ENCODE peak calls at places on chromosomes 3 and 15, in six cellular contexts. T is HepG2, X is H1, C is K562, R is HCT116, V is GM12878. K is an unnamed sample.

GRCh38 chr15:29857196-29857595 is 34.9 kb upstream of the TJP1 start:
- DNase-seq in V (no peak), X (no peak), C (no peak), T (no peak), R (no peak), K (no peak)

GRCh38 chr15:29819979-29820801 is 2.1 kb downstream of the TJP1 start:
- DNase-seq in R (no peak), X (no peak), C (no peak), T (no peak), V (no peak), K (no peak)

GRCh38 chr15:50135123-50135541 is 16.1 kb upstream of the ATP8B4 start:
- DNase-seq in T (no peak), R (no peak), V (no peak), X (no peak), C (no peak), K (no peak)

GRCh38 chr3:174219738-174220137 is 639.4 kb upstream of the NAALADL2 start:
- DNase-seq in C (no peak), X (no peak), V (no peak), R (no peak), T (no peak), K (no peak)

GRCh38 chr3:125079675-125080045 is 23.9 kb upstream of the HEG1 start:
- DNase-seq in C (no peak), R (peak), V (no peak), X (no peak), T (peak), K (no peak)

GRCh38 chr3:171049831-171050444 is 23.4 kb upstream of the SLC2A2 start:
- DNase-seq in C (peak), T (peak), V (peak), R (peak), X (peak), K (peak)

GRCh38 chr3:98508582-98508981 is 11.1 kb downstream of the OR5K2 start:
- DNase-seq in X (no peak), V (no peak), T (no peak), R (no peak), C (no peak), K (no peak)

GRCh38 chr3:18335202-18335601 is 89.9 kb downstream of the SATB1 start:
- DNase-seq in R (no peak), X (no peak), T (no peak), C (no peak), V (no peak), K (no peak)

GRCh38 chr15:63597033-63597790 is at the start of gene FBXL22:
- DNase-seq in C (no peak), R (no peak), T (no peak), V (no peak), X (no peak), K (no peak)

GRCh38 chr3:8558645-8559044 is 57.0 kb downstream of the LMCD1 start:
- DNase-seq in T (no peak), C (no peak), V (no peak), R (no peak), X (no peak), K (no peak)

GRCh38 chr3:105960381-105960780 is 91.6 kb upstream of the CBLB start:
- DNase-seq in T (no peak), C (no peak), V (no peak), R (no peak), X (no peak), K (no peak)
- TF ChIP-seq ZNF274 in T (no peak), C (no peak), V (no peak), R (no peak), X (no peak), K (no peak)

GRCh38 chr3:13073976-13074375 is 747 bp upstream of the IQSEC1 start:
- DNase-seq in X (no peak), V (no peak), C (no peak), T (no peak), R (no peak), K (no peak)

GRCh38 chr3:13073042-13073906 is at the start of gene IQSEC1:
- DNase-seq in R (no peak), C (peak), T (no peak), X (peak), V (no peak), K (peak)

GRCh38 chr3:13071695-13072094 is 1.5 kb downstream of the IQSEC1 start:
- DNase-seq in T (no peak), X (no peak), C (no peak), R (no peak), V (no peak), K (no peak)

GRCh38 chr3:13070622-13071021 is 2.6 kb downstream of the IQSEC1 start:
- DNase-seq in R (no peak), C (no peak), T (no peak), X (no peak), V (no peak), K (no peak)

GRCh38 chr3:13072239-13073041 is 789 bp downstream of the IQSEC1 start:
- DNase-seq in V (peak), T (no peak), R (no peak), C (no peak), X (peak), K (no peak)
- H3K4me3 ChIP-seq in V (peak), T (no peak), R (no peak), C (no peak), X (no peak), K (peak)

GRCh38 chr15:40105517-40106202 is 3.0 kb downstream of the BMF start:
- DNase-seq in C (no peak), X (no peak), T (no peak), R (no peak), V (no peak), K (no peak)

GRCh38 chr15:40104296-40104864 is 4.3 kb downstream of the BMF start:
- DNase-seq in V (no peak), C (no peak), R (no peak), X (no peak), T (no peak), K (no peak)

GRCh38 chr15:40108061-40108854 is 421 bp downstream of the BMF start:
- DNase-seq in R (no peak), X (no peak), C (no peak), T (no peak), V (no peak), K (no peak)

GRCh38 chr15:40104865-40105516 is 3.7 kb downstream of the BMF start:
- DNase-seq in V (no peak), X (peak), T (peak), C (peak), R (peak), K (peak)

DNA sequence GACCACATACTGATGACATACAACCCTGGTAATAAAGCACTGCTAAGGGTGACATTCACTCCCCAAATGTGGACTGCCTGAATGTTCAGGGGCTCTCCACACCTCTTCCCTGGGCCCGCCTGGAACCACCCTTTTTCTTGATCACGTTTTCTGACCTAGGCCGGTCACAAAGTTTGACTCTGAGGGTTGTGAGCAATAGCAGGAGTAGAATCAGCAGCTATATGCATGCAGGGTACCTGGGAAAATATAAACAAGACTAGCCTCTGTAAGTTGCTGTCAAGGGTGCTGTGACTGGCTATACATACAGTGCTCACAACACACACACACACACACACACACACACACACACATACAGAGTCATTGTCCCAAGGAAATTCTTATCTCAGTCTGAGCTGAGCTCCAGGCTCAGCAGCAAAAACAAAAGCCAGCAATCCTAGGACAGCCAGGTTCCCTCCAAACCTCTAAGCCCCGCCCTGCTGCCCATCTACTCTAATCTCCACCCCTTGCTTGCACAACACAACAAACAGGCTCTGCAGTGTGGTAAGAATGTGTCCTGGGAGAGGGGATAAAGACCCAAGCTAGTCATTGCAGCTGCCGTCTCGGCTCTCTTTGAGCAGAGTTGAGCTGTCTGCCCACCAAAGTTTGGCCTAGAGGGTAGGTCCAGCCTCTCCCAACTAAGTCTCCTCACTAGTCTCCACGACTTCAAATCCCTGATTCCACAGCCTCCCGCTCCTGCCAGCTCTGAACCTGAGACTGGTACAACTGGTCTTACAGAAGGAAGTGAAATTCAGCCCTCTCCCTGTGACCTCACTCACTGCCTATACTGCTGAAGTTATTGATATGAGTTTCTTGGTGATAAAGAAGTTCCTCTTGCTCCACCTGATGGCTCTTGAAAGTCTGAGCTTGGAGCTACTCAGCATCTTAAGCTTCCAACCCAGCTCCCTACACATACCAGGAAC is 2.2 kb downstream of the BMF start:
- DNase-seq in R (no peak), T (peak), V (peak), X (peak), C (peak), K (peak)
- TF ChIP-seq ZNF274 in R (no peak), T (no peak), V (no peak), X (no peak), C (no peak), K (no peak)

DNA sequence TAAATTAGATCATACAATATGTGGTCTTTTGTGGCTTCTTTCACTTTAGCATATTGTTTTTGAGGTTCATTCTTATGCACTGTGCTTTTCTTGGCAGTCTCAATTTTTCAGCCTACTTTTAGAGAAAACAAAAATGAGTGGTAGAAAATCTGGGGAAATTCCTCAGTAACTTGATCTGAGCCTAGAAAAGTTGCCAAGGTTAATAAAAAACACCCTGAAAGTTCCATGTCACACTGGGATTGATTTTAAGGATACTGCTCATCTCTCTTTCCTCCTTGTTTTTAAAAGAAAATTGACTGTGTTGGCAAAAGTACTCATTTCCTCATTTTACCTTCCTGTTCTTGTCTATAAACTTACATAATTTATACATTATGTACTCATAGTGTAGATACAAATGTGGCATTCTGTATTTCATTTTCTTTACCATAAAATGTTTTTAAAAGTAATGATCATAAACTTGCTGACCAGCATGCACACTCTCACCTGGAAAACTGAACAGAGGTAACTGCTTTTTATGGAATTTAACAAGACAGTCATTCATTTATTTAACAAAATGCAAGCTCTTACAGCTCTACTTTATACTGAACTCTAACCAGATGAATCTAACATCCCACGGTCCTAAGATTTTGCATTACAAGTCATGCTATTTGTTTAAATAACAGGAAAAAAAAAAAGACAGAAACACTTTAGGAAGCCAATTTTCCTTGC is 28.6 kb upstream of the SH3BP5 start:
- DNase-seq in T (no peak), X (no peak), V (no peak), C (no peak), R (no peak), K (no peak)
- H3K4me3 ChIP-seq in T (no peak), X (no peak), V (peak), C (no peak), R (peak), K (no peak)

DNA sequence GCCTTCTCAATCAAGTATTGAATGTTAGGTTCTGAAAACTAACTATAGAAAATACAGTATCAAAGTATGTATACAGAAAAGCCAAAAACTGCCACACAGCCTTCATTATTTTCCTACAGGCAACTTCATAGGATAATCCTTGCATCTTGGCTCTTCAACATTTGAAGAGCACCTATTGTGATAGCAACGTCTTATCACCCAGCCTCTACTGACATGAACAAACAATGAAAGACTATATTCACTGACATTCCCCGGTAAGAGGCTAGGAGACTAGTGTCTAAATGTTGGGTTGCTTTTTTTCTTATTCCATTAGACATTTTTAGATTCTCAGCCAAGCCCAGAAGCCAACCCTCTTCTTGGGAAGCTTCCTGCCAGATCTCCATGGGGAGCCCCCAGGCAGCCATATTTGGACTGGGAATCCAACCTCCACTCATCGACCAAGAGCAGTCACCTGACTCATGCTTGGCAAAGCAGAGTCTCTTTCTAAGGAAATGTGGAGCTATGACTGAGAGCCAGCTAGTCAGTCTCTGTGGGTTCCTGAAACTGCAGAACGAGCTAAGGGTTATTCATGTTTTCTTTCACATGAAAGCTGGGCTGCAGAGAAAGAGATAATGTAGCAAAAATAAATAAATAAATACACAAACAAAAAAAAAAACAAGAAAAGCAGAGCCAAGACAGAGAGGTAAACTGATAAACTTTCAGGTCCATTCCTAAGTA is 227.5 kb downstream of the MAGI1 start:
- DNase-seq in C (no peak), V (no peak), T (no peak), X (no peak), R (no peak), K (no peak)
- TF ChIP-seq ZNF274 in C (no peak), V (no peak), T (no peak), X (no peak), R (no peak), K (no peak)

GRCh38 chr3:189714991-189715961 is 84.1 kb downstream of the TP63 start:
- DNase-seq in R (no peak), C (no peak), V (peak), X (no peak), T (no peak), K (no peak)
- H3K4me3 ChIP-seq in R (no peak), C (no peak), V (no peak), X (no peak), T (no peak), K (no peak)

K was measured in NT2/D1.